ENCODE peak calls at places on chromosomes 4 and X, in four cellular contexts. E, V, J and M are unnamed samples.
A peak's percentile ranks its signal among the peaks of the same experiment; 100 is the strongest.

GRCh38 chr4:98682719-98683118 is 24.3 kb upstream of the TSPAN5 start:
- DNase-seq in E (no peak), V (peak; percentile 61), J (no peak), M (no peak)

GRCh38 chrX:126719208-126719607 is 100.3 kb upstream of the PRR32 start:
- DNase-seq in E (no peak), V (no peak), J (no peak), M (no peak)

GRCh38 chrX:16188687-16189086 is 21.4 kb downstream of the MAGEB17 start:
- DNase-seq in E (no peak), V (peak; percentile 57), J (no peak), M (no peak)

GRCh38 chr4:762211-763190 is 56.9 kb downstream of the PCGF3 start:
- DNase-seq in E (no peak), V (no peak), J (no peak), M (no peak)

GRCh38 chr4:105895609-105896460 is 564 bp downstream of the NPNT start:
- DNase-seq in E (peak; percentile 56), V (no peak), J (peak; percentile 59), M (no peak)

GRCh38 chr4:127843704-127844604 is 36.7 kb upstream of the PLK4 start:
- DNase-seq in E (no peak), V (no peak), J (no peak), M (no peak)

GRCh38 chr4:72641611-72642010 is 72.6 kb upstream of the ADAMTS3 start:
- DNase-seq in E (no peak), V (no peak), J (no peak), M (no peak)

GRCh38 chr4:14701389-14701788 is 300.9 kb upstream of the CPEB2 start:
- DNase-seq in E (no peak), V (no peak), J (no peak), M (no peak)

GRCh38 chr4:121252224-121252806 is 88.2 kb upstream of the TNIP3 start:
- DNase-seq in E (peak; percentile 68), V (peak; percentile 65), J (peak; percentile 88), M (no peak)

GRCh38 chrX:47458528-47458927 is 24.5 kb downstream of the ZNF41 start:
- DNase-seq in E (no peak), V (no peak), J (no peak), M (no peak)

GRCh38 chr4:117324851-117325491 is 239.6 kb upstream of the TRAM1L1 start:
- DNase-seq in E (no peak), V (peak; percentile 96), J (no peak), M (no peak)

GRCh38 chr4:142596121-142596520 is 250.0 kb downstream of the INPP4B start:
- DNase-seq in E (no peak), V (no peak), J (no peak), M (no peak)

GRCh38 chr4:42078184-42078801 is 74.2 kb downstream of the BEND4 start:
- DNase-seq in E (no peak), V (no peak), J (no peak), M (no peak)

GRCh38 chr4:8568068-8568668 is 12.0 kb upstream of the GPR78 start:
- DNase-seq in E (no peak), V (peak; percentile 7), J (no peak), M (no peak)

GRCh38 chrX:23952984-23953907 is 45.4 kb downstream of the CXorf58 start:
- DNase-seq in E (no peak), V (no peak), J (peak; percentile 54), M (no peak)

GRCh38 chr4:38856524-38857337 is at the start of gene TLR6:
- DNase-seq in E (peak; percentile 79), V (peak; percentile 68), J (peak; percentile 91), M (no peak)

GRCh38 chrX:148069759-148070503 is 88.8 kb downstream of the FMR1NB start:
- DNase-seq in E (no peak), V (no peak), J (no peak), M (no peak)

GRCh38 chrX:135328421-135329005 is 19.2 kb downstream of the ETDC start:
- DNase-seq in E (no peak), V (peak; percentile 20), J (no peak), M (no peak)

GRCh38 chrX:96776966-96777365 is 92.3 kb downstream of the DIAPH2 start:
- DNase-seq in E (no peak), V (peak; percentile 28), J (no peak), M (no peak)

GRCh38 chr4:148445903-148446261 is 3.7 kb upstream of the NR3C2 start:
- DNase-seq in E (no peak), V (no peak), J (no peak), M (no peak)

GRCh38 chr4:156764846-156765245 is 206.8 kb downstream of the PDGFC start:
- DNase-seq in E (no peak), V (no peak), J (no peak), M (no peak)

GRCh38 chr4:82192153-82192552 is 181.6 kb downstream of the HNRNPD start:
- DNase-seq in E (no peak), V (no peak), J (no peak), M (no peak)

GRCh38 chr4:147924604-147925412 is 192.9 kb downstream of the ARHGAP10 start:
- DNase-seq in E (peak; percentile 30), V (peak; percentile 40), J (peak; percentile 54), M (no peak)

GRCh38 chrX:31224321-31225012 is 152.6 kb upstream of the FTHL17 start:
- DNase-seq in E (no peak), V (no peak), J (no peak), M (no peak)

GRCh38 chrX:13875572-13875971 is 58.7 kb upstream of the GPM6B start:
- DNase-seq in E (no peak), V (no peak), J (no peak), M (no peak)

GRCh38 chr4:159937595-159937994 is 834.7 kb downstream of the RAPGEF2 start:
- DNase-seq in E (no peak), V (no peak), J (no peak), M (no peak)

GRCh38 chr4:13548059-13548983 is 4.0 kb upstream of the NKX3-2 start:
- DNase-seq in E (no peak), V (no peak), J (no peak), M (no peak)

GRCh38 chrX:45801554-45801953 is 600.9 kb upstream of the DIPK2B start:
- DNase-seq in E (no peak), V (peak; percentile 34), J (no peak), M (no peak)

GRCh38 chrX:45811307-45811706 is 610.6 kb upstream of the DIPK2B start:
- DNase-seq in E (no peak), V (no peak), J (no peak), M (no peak)

GRCh38 chrX:45807572-45808425 is 607.1 kb upstream of the DIPK2B start:
- DNase-seq in E (no peak), V (peak; percentile 70), J (no peak), M (no peak)

GRCh38 chrX:45803383-45803921 is 602.8 kb upstream of the DIPK2B start:
- DNase-seq in E (no peak), V (peak; percentile 94), J (no peak), M (no peak)

GRCh38 chrX:45806410-45807121 is 605.9 kb upstream of the DIPK2B start:
- DNase-seq in E (no peak), V (peak; percentile 92), J (peak; percentile 62), M (no peak)
- H3K4me1 ChIP-seq in E (no peaks in the 10 kb centered on the region), V (peaks cover 20% of the 10 kb centered on the region), J (no peaks in the 10 kb centered on the region), M (no peaks in the 10 kb centered on the region)

GRCh38 chrX:45360571-45360970 is 159.9 kb upstream of the DIPK2B start:
- DNase-seq in E (no peak), V (no peak), J (no peak), M (no peak)

GRCh38 chrX:45358417-45358816 is 157.7 kb upstream of the DIPK2B start:
- DNase-seq in E (no peak), V (no peak), J (no peak), M (no peak)

GRCh38 chrX:45368705-45369104 is 168.0 kb upstream of the DIPK2B start:
- DNase-seq in E (no peak), V (no peak), J (no peak), M (no peak)

DNA sequence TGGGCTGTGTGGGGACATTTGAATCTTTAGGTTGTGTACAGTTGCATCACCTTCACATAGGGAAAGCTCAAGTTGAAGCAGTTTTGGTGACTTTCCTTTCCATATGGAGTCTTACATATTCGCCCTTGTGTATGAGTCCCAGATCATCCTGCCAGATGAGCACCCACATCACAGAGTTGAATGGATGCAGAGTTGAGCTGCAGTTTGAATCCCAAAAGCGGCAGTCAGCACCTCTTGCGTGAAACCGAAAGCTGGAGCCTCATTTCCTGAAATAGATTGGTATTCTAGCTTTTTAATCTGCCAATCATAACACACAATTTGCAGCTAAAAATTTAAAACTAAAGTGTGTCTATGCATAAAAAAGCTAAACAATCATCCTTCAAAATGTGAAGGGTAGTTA is 162.9 kb upstream of the DIPK2B start:
- DNase-seq in E (no peak), V (no peak), J (no peak), M (no peak)
- TF ChIP-seq CTCF in E (no peak), V (no peak), J (no peak), M (no peak)

GRCh38 chr4:55397521-55398321 is 2.0 kb downstream of the TMEM165 start:
- DNase-seq in E (no peak), V (peak; percentile 90), J (no peak), M (no peak)
- H3K27ac ChIP-seq in E (peak overlapping the region; percentile 98), V (peak overlapping the region; percentile 99), J (peak overlapping the region; percentile 96), M (peak overlapping the region; percentile 100)

GRCh38 chrX:112614640-112615039 is 65.1 kb downstream of the LHFPL1 start:
- DNase-seq in E (no peak), V (peak; percentile 63), J (no peak), M (no peak)
- H3K4me1 ChIP-seq in E (no peaks in the 10 kb centered on the region), V (no peaks in the 10 kb centered on the region), J (no peaks in the 10 kb centered on the region), M (peaks cover 9% of the 10 kb centered on the region)

GRCh38 chrX:119606508-119607389 is 525 bp upstream of the NKRF start:
- DNase-seq in E (no peak), V (peak; percentile 49), J (no peak), M (no peak)
- TF ChIP-seq CTCF in E (no peak), V (no peak), J (no peak), M (no peak)

DNA sequence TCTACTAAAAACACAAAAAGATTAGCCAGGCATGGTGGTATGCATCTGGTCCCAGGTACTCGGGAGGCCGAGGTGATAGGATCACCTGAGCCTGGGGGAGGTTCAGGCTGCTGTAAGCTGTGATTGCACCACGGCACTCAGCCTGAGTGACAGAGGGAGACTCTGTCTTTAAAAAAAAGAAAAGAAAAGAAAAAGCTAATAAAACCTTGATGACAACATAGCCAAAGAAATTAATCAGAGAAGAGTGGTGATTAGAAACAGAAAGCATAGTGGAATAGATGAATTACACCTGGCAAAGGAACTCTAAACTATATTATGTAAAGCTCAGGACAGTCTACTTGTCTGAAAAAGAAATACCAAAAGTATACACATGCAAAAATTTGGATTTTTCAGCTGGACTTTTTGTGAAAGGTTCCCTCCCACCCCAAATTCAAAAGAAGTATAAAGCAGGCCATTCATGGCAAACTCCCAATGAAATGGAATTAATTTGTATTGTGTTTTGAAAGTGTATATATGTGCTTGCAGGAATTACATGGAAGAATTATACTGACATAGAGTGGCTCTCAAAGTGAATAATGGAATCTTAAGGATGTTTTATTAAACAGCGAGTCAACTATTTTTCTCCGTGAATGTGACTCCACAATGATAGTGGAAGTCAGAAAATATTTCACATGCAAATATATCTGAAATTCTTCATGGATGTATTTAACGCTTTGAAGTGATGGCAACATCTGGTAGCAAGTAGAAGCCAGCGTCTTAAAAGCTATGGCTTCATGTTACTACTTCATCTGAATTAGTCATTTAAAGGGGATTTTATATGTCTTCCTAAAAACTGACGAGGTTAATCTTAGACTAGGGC is 22.1 kb downstream of the PLS3 start:
- DNase-seq in E (no peak), V (peak; percentile 69), J (no peak), M (no peak)
- H3K27ac ChIP-seq in E (no peak overlapping the region), V (peak overlapping the region; percentile 55), J (no peak overlapping the region), M (peak overlapping the region; percentile 65)